ENCODE peak calls at places on chromosome 14, in eight cellular contexts. Y is RWPE1, A is body of pancreas, D is NCI-H1092, P is kidney tubule cell, T is progenitor cell of endocrine pancreas, R is transverse colon, J is ecto neural progenitor cell. B is an unnamed sample.
A peak's percentile ranks its signal among the peaks of the same experiment; 100 is the strongest.

GRCh38 chr14:24428628-24429394 is 657 bp downstream of the CBLN3 start:
- DNase-seq in Y (no peak), P (no peak), T (no peak), R (no peak), D (no peak), A (no peak), J (peak; percentile 42), B (no peak)

GRCh38 chr14:89730692-89731091 is 223.8 kb downstream of the EFCAB11 start:
- DNase-seq in R (no peak), Y (no peak), J (no peak), D (no peak), A (no peak), P (no peak), T (no peak), B (no peak)

GRCh38 chr14:23076785-23077408 is 18.0 kb downstream of the ACIN1 start:
- DNase-seq in P (peak; percentile 43), Y (no peak), T (no peak), R (no peak), D (no peak), A (peak; percentile 35), J (no peak), B (peak; percentile 42)

GRCh38 chr14:67491741-67492504 is 3.4 kb upstream of the TMEM229B start:
- DNase-seq in T (no peak), J (no peak), D (peak; percentile 95), Y (no peak), R (no peak), P (no peak), A (peak; percentile 87), B (no peak)

GRCh38 chr14:98954347-98955000 is 317.5 kb downstream of the BCL11B start:
- DNase-seq in A (no peak), T (no peak), D (no peak), Y (no peak), P (no peak), R (no peak), J (no peak), B (no peak)

GRCh38 chr14:23208286-23208685 is 24.8 kb upstream of the SLC7A8 start:
- DNase-seq in R (no peak), Y (no peak), P (no peak), J (no peak), D (no peak), T (no peak), A (no peak), B (no peak)

GRCh38 chr14:53953828-53954550 is 2.6 kb downstream of the BMP4 start:
- DNase-seq in J (peak; percentile 63), A (peak; percentile 44), P (peak; percentile 49), Y (no peak), T (no peak), D (no peak), R (peak; percentile 31), B (no peak)

GRCh38 chr14:36797634-36798033 is 136.0 kb downstream of the PAX9 start:
- DNase-seq in R (no peak), A (no peak), T (no peak), J (no peak), D (no peak), P (no peak), Y (no peak), B (no peak)

GRCh38 chr14:96264850-96265249 is 8.8 kb downstream of the BDKRB1 start:
- DNase-seq in J (no peak), D (no peak), T (no peak), Y (no peak), A (peak; percentile 46), P (peak; percentile 18), R (no peak), B (no peak)

GRCh38 chr14:102144914-102145313 is 5.2 kb downstream of the WDR20 start:
- DNase-seq in J (no peak), T (no peak), A (no peak), R (no peak), P (no peak), D (no peak), Y (no peak), B (no peak)

GRCh38 chr14:96816281-96816680 is 19.1 kb downstream of the VRK1 start:
- DNase-seq in Y (no peak), J (no peak), D (no peak), A (no peak), R (no peak), P (no peak), T (no peak), B (no peak)

GRCh38 chr14:100398044-100398443 is 74.9 kb downstream of the SLC25A47 start:
- DNase-seq in T (no peak), R (peak; percentile 62), A (no peak), J (no peak), Y (peak; percentile 61), D (no peak), P (peak; percentile 85), B (no peak)

GRCh38 chr14:91870001-91870400 is 2.7 kb upstream of the TC2N start:
- DNase-seq in R (peak; percentile 32), P (peak; percentile 76), J (no peak), A (peak; percentile 43), T (no peak), Y (peak; percentile 27), D (no peak), B (no peak)

GRCh38 chr14:91409991-91410401 is 7.6 kb downstream of the CCDC88C start:
- DNase-seq in R (no peak), J (no peak), T (no peak), A (no peak), P (no peak), Y (no peak), D (no peak), B (no peak)

B was measured in memory B cell.